ENCODE peak calls at places on chromosome 5, in ten cellular contexts. One of them, this sample, is unnamed.

GRCh38 chr5:109529520-109529919 is 119.7 kb upstream of the PJA2 start:
- DNase-seq in keratinocyte: no peak
- DNase-seq in cardiac fibroblast: peak
- DNase-seq in ovary: no peak
- DNase-seq in heart left ventricle: peak
- DNase-seq in transverse colon: no peak
- DNase-seq in tibial nerve: no peak
- DNase-seq in A673: no peak
- DNase-seq in stomach: peak
- DNase-seq in gastrocnemius medialis: peak
- DNase-seq in this sample: peak

GRCh38 chr5:38509185-38509584 is 47.3 kb downstream of the LIFR start:
- DNase-seq in keratinocyte: no peak
- DNase-seq in cardiac fibroblast: peak
- DNase-seq in ovary: no peak
- DNase-seq in heart left ventricle: no peak
- DNase-seq in transverse colon: no peak
- DNase-seq in tibial nerve: no peak
- DNase-seq in A673: peak
- DNase-seq in stomach: no peak
- DNase-seq in gastrocnemius medialis: no peak
- DNase-seq in this sample: no peak

GRCh38 chr5:138753794-138754698 is 821 bp downstream of the CTNNA1 start:
- DNase-seq in keratinocyte: no peak
- DNase-seq in cardiac fibroblast: peak
- DNase-seq in ovary: peak
- DNase-seq in heart left ventricle: peak
- DNase-seq in transverse colon: peak
- DNase-seq in tibial nerve: peak
- DNase-seq in A673: peak
- DNase-seq in stomach: peak
- DNase-seq in gastrocnemius medialis: peak
- DNase-seq in this sample: peak

GRCh38 chr5:119330367-119331183 is 25.2 kb upstream of the TNFAIP8 start:
- DNase-seq in keratinocyte: no peak
- DNase-seq in cardiac fibroblast: no peak
- DNase-seq in ovary: no peak
- DNase-seq in heart left ventricle: no peak
- DNase-seq in transverse colon: no peak
- DNase-seq in tibial nerve: no peak
- DNase-seq in A673: no peak
- DNase-seq in stomach: no peak
- DNase-seq in gastrocnemius medialis: no peak
- DNase-seq in this sample: no peak

GRCh38 chr5:133662578-133662977 is 50.2 kb upstream of the FSTL4 start:
- DNase-seq in keratinocyte: no peak
- DNase-seq in cardiac fibroblast: no peak
- DNase-seq in ovary: no peak
- DNase-seq in heart left ventricle: no peak
- DNase-seq in transverse colon: no peak
- DNase-seq in tibial nerve: no peak
- DNase-seq in A673: no peak
- DNase-seq in stomach: no peak
- DNase-seq in gastrocnemius medialis: no peak
- DNase-seq in this sample: no peak

GRCh38 chr5:41921874-41922273 is 3.2 kb upstream of the FBXO4 start:
- DNase-seq in keratinocyte: no peak
- DNase-seq in cardiac fibroblast: peak
- DNase-seq in ovary: no peak
- DNase-seq in heart left ventricle: no peak
- DNase-seq in transverse colon: no peak
- DNase-seq in tibial nerve: no peak
- DNase-seq in A673: peak
- DNase-seq in stomach: no peak
- DNase-seq in gastrocnemius medialis: no peak
- DNase-seq in this sample: no peak

GRCh38 chr5:157283434-157283833 is 17.5 kb downstream of the CYFIP2 start:
- DNase-seq in keratinocyte: no peak
- DNase-seq in cardiac fibroblast: no peak
- DNase-seq in ovary: no peak
- DNase-seq in heart left ventricle: no peak
- DNase-seq in transverse colon: no peak
- DNase-seq in tibial nerve: no peak
- DNase-seq in A673: no peak
- DNase-seq in stomach: no peak
- DNase-seq in gastrocnemius medialis: no peak
- DNase-seq in this sample: no peak

GRCh38 chr5:173056783-173057061 is 570 bp downstream of the CREBRF start:
- DNase-seq in keratinocyte: no peak
- DNase-seq in cardiac fibroblast: no peak
- DNase-seq in ovary: no peak
- DNase-seq in heart left ventricle: no peak
- DNase-seq in transverse colon: no peak
- DNase-seq in tibial nerve: no peak
- DNase-seq in A673: no peak
- DNase-seq in stomach: no peak
- DNase-seq in gastrocnemius medialis: no peak
- DNase-seq in this sample: no peak

DNA sequence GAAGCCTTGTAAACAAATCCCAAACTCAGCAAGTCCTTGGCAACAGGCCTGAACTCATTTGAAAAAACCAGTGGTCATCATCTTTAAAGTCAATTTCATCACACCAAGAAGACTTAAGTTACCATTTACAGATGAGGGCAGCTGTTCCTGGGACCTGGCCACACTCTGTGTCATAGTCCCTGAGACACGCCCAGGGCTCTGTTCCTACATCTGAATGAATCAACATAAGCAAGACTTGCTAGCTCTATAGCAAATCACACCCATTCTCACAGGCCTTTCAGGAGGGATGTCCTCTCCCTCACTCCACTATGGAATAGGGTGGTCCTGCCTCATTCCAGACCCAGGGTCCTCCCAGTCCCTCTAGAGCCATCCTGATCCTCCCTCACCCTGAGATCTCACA is 142.8 kb downstream of the NSG2 start:
- DNase-seq in keratinocyte: no peak
- DNase-seq in cardiac fibroblast: no peak
- DNase-seq in ovary: no peak
- DNase-seq in heart left ventricle: peak
- DNase-seq in transverse colon: no peak
- DNase-seq in tibial nerve: no peak
- DNase-seq in A673: no peak
- DNase-seq in stomach: no peak
- DNase-seq in gastrocnemius medialis: peak
- DNase-seq in this sample: no peak
- H3K4me3 ChIP-seq in keratinocyte: no peak
- H3K4me3 ChIP-seq in cardiac fibroblast: no peak
- H3K4me3 ChIP-seq in ovary: no peak
- H3K4me3 ChIP-seq in heart left ventricle: no peak
- H3K4me3 ChIP-seq in transverse colon: no peak
- H3K4me3 ChIP-seq in tibial nerve: no peak
- H3K4me3 ChIP-seq in A673: no peak
- H3K4me3 ChIP-seq in stomach: no peak
- H3K4me3 ChIP-seq in gastrocnemius medialis: no peak
- H3K4me3 ChIP-seq in this sample: no peak

GRCh38 chr5:43019615-43020293 is 20.4 kb downstream of the ANXA2R start:
- DNase-seq in keratinocyte: no peak
- DNase-seq in cardiac fibroblast: peak
- DNase-seq in ovary: no peak
- DNase-seq in heart left ventricle: peak
- DNase-seq in transverse colon: peak
- DNase-seq in tibial nerve: no peak
- DNase-seq in A673: peak
- DNase-seq in stomach: peak
- DNase-seq in gastrocnemius medialis: peak
- DNase-seq in this sample: no peak

GRCh38 chr5:43014522-43014921 is 25.6 kb downstream of the ANXA2R start:
- DNase-seq in keratinocyte: no peak
- DNase-seq in cardiac fibroblast: no peak
- DNase-seq in ovary: no peak
- DNase-seq in heart left ventricle: no peak
- DNase-seq in transverse colon: no peak
- DNase-seq in tibial nerve: no peak
- DNase-seq in A673: no peak
- DNase-seq in stomach: no peak
- DNase-seq in gastrocnemius medialis: no peak
- DNase-seq in this sample: no peak

GRCh38 chr5:43017438-43017820 is 22.7 kb downstream of the ANXA2R start:
- DNase-seq in keratinocyte: no peak
- DNase-seq in cardiac fibroblast: peak
- DNase-seq in ovary: no peak
- DNase-seq in heart left ventricle: peak
- DNase-seq in transverse colon: peak
- DNase-seq in tibial nerve: no peak
- DNase-seq in A673: peak
- DNase-seq in stomach: no peak
- DNase-seq in gastrocnemius medialis: no peak
- DNase-seq in this sample: no peak

GRCh38 chr5:43019293-43019614 is 20.9 kb downstream of the ANXA2R start:
- DNase-seq in keratinocyte: no peak
- DNase-seq in cardiac fibroblast: no peak
- DNase-seq in ovary: no peak
- DNase-seq in heart left ventricle: no peak
- DNase-seq in transverse colon: no peak
- DNase-seq in tibial nerve: no peak
- DNase-seq in A673: no peak
- DNase-seq in stomach: no peak
- DNase-seq in gastrocnemius medialis: no peak
- DNase-seq in this sample: no peak

DNA sequence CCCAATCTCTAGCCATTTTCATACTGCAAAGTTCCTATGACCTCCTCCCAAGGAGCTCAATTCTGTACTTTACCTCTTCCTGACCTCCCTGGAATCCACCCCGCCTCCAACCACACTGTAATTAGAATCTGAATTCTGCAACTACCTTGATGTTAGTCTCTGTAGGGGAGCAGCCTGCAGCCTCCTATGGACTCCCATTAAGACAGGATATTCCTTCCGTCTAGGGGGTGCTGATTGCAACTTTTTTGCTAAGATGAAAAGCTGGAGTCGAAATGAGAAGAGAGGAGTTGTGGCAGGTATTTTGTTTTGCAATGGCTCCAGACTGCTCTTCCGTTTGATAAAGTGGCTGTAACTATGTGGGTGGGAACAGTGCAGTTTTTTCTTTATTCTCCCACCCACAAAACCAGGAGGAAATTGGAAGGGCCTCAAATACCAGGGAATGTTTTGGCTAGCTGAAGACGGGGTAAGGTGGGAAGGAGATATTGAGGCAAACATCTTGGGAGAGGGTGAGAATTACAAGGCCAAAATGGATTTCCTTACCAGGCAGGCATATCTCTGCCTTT is 23.8 kb downstream of the ANXA2R start:
- DNase-seq in keratinocyte: no peak
- DNase-seq in cardiac fibroblast: no peak
- DNase-seq in ovary: no peak
- DNase-seq in heart left ventricle: no peak
- DNase-seq in transverse colon: no peak
- DNase-seq in tibial nerve: no peak
- DNase-seq in A673: no peak
- DNase-seq in stomach: no peak
- DNase-seq in gastrocnemius medialis: no peak
- DNase-seq in this sample: no peak
- H3K4me3 ChIP-seq in keratinocyte: no peak
- H3K4me3 ChIP-seq in cardiac fibroblast: no peak
- H3K4me3 ChIP-seq in ovary: no peak
- H3K4me3 ChIP-seq in heart left ventricle: no peak
- H3K4me3 ChIP-seq in transverse colon: peak
- H3K4me3 ChIP-seq in tibial nerve: no peak
- H3K4me3 ChIP-seq in A673: no peak
- H3K4me3 ChIP-seq in stomach: no peak
- H3K4me3 ChIP-seq in gastrocnemius medialis: no peak
- H3K4me3 ChIP-seq in this sample: no peak

GRCh38 chr5:93603711-93604118 is 20.7 kb downstream of the NR2F1 start:
- DNase-seq in keratinocyte: no peak
- DNase-seq in cardiac fibroblast: no peak
- DNase-seq in ovary: no peak
- DNase-seq in heart left ventricle: no peak
- DNase-seq in transverse colon: no peak
- DNase-seq in tibial nerve: no peak
- DNase-seq in A673: no peak
- DNase-seq in stomach: no peak
- DNase-seq in gastrocnemius medialis: no peak
- DNase-seq in this sample: no peak

GRCh38 chr5:93602261-93603149 is 19.5 kb downstream of the NR2F1 start:
- DNase-seq in keratinocyte: no peak
- DNase-seq in cardiac fibroblast: no peak
- DNase-seq in ovary: no peak
- DNase-seq in heart left ventricle: no peak
- DNase-seq in transverse colon: no peak
- DNase-seq in tibial nerve: no peak
- DNase-seq in A673: no peak
- DNase-seq in stomach: no peak
- DNase-seq in gastrocnemius medialis: no peak
- DNase-seq in this sample: no peak

GRCh38 chr5:93606384-93606752 is 23.3 kb downstream of the NR2F1 start:
- DNase-seq in keratinocyte: no peak
- DNase-seq in cardiac fibroblast: no peak
- DNase-seq in ovary: no peak
- DNase-seq in heart left ventricle: no peak
- DNase-seq in transverse colon: no peak
- DNase-seq in tibial nerve: no peak
- DNase-seq in A673: no peak
- DNase-seq in stomach: no peak
- DNase-seq in gastrocnemius medialis: no peak
- DNase-seq in this sample: no peak

GRCh38 chr5:93603191-93603590 is 20.2 kb downstream of the NR2F1 start:
- DNase-seq in keratinocyte: no peak
- DNase-seq in cardiac fibroblast: no peak
- DNase-seq in ovary: no peak
- DNase-seq in heart left ventricle: no peak
- DNase-seq in transverse colon: no peak
- DNase-seq in tibial nerve: no peak
- DNase-seq in A673: no peak
- DNase-seq in stomach: no peak
- DNase-seq in gastrocnemius medialis: no peak
- DNase-seq in this sample: no peak

GRCh38 chr5:93604119-93604963 is 21.3 kb downstream of the NR2F1 start:
- DNase-seq in keratinocyte: no peak
- DNase-seq in cardiac fibroblast: peak
- DNase-seq in ovary: no peak
- DNase-seq in heart left ventricle: no peak
- DNase-seq in transverse colon: no peak
- DNase-seq in tibial nerve: no peak
- DNase-seq in A673: no peak
- DNase-seq in stomach: no peak
- DNase-seq in gastrocnemius medialis: no peak
- DNase-seq in this sample: no peak
- H3K4me3 ChIP-seq in keratinocyte: no peak
- H3K4me3 ChIP-seq in cardiac fibroblast: peak
- H3K4me3 ChIP-seq in ovary: peak
- H3K4me3 ChIP-seq in heart left ventricle: peak
- H3K4me3 ChIP-seq in transverse colon: peak
- H3K4me3 ChIP-seq in tibial nerve: peak
- H3K4me3 ChIP-seq in A673: peak
- H3K4me3 ChIP-seq in stomach: peak
- H3K4me3 ChIP-seq in gastrocnemius medialis: peak
- H3K4me3 ChIP-seq in this sample: peak

GRCh38 chr5:93601433-93602175 is 18.6 kb downstream of the NR2F1 start:
- DNase-seq in keratinocyte: no peak
- DNase-seq in cardiac fibroblast: no peak
- DNase-seq in ovary: no peak
- DNase-seq in heart left ventricle: no peak
- DNase-seq in transverse colon: no peak
- DNase-seq in tibial nerve: no peak
- DNase-seq in A673: no peak
- DNase-seq in stomach: no peak
- DNase-seq in gastrocnemius medialis: no peak
- DNase-seq in this sample: no peak

GRCh38 chr5:93599427-93600146 is 16.6 kb downstream of the NR2F1 start:
- DNase-seq in keratinocyte: no peak
- DNase-seq in cardiac fibroblast: no peak
- DNase-seq in ovary: no peak
- DNase-seq in heart left ventricle: no peak
- DNase-seq in transverse colon: no peak
- DNase-seq in tibial nerve: no peak
- DNase-seq in A673: no peak
- DNase-seq in stomach: no peak
- DNase-seq in gastrocnemius medialis: no peak
- DNase-seq in this sample: no peak

GRCh38 chr5:93598997-93599371 is 16.0 kb downstream of the NR2F1 start:
- DNase-seq in keratinocyte: no peak
- DNase-seq in cardiac fibroblast: no peak
- DNase-seq in ovary: no peak
- DNase-seq in heart left ventricle: no peak
- DNase-seq in transverse colon: no peak
- DNase-seq in tibial nerve: no peak
- DNase-seq in A673: no peak
- DNase-seq in stomach: no peak
- DNase-seq in gastrocnemius medialis: no peak
- DNase-seq in this sample: no peak

GRCh38 chr5:93600409-93601052 is 17.5 kb downstream of the NR2F1 start:
- DNase-seq in keratinocyte: no peak
- DNase-seq in cardiac fibroblast: no peak
- DNase-seq in ovary: no peak
- DNase-seq in heart left ventricle: no peak
- DNase-seq in transverse colon: no peak
- DNase-seq in tibial nerve: no peak
- DNase-seq in A673: no peak
- DNase-seq in stomach: no peak
- DNase-seq in gastrocnemius medialis: no peak
- DNase-seq in this sample: no peak

DNA sequence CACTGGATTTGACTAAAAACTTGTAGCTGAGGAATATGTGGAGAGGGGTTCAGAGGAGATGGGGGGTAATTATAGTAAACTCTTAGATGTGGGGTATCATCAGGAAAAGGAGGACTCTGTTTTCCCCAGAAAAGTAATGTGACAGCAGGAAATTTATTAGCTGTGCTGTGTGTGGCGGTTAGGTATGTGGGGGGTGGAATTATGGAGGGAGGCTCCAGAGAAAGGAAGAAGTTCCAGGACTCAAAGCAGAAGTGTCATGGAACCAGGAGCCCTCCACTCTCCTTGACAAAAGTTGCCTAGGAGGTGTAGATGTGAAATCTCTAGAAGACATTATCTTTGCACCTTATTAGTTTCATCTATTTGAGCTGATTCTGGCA is 18.0 kb downstream of the NR2F1 start:
- DNase-seq in keratinocyte: no peak
- DNase-seq in cardiac fibroblast: no peak
- DNase-seq in ovary: no peak
- DNase-seq in heart left ventricle: no peak
- DNase-seq in transverse colon: no peak
- DNase-seq in tibial nerve: no peak
- DNase-seq in A673: no peak
- DNase-seq in stomach: no peak
- DNase-seq in gastrocnemius medialis: no peak
- DNase-seq in this sample: no peak
- H3K4me3 ChIP-seq in keratinocyte: no peak
- H3K4me3 ChIP-seq in cardiac fibroblast: no peak
- H3K4me3 ChIP-seq in ovary: no peak
- H3K4me3 ChIP-seq in heart left ventricle: no peak
- H3K4me3 ChIP-seq in transverse colon: no peak
- H3K4me3 ChIP-seq in tibial nerve: no peak
- H3K4me3 ChIP-seq in A673: no peak
- H3K4me3 ChIP-seq in stomach: no peak
- H3K4me3 ChIP-seq in gastrocnemius medialis: no peak
- H3K4me3 ChIP-seq in this sample: no peak